ENCODE peak calls at places on chromosomes 11 and 22, in nine cellular contexts. J is GM12865; W is progenitor cell of endocrine pancreas; H is activated CD4-positive, alpha-beta T cell treated with anti-CD3 and anti-CD28 coated beads for 24 hours; A is ecto neural progenitor cell; L is glutamatergic neuron; D is A172; T is AG04449; Q is coronary artery. E is an unnamed sample.

GRCh38 chr11:69914286-69915150 is 95.3 kb upstream of the FGF3 start:
- DNase-seq in J (no peak), W (no peak), H (no peak), A (peak; percentile 43), L (peak; percentile 14), D (no peak), T (no peak), Q (peak; percentile 72), E (no peak)

GRCh38 chr22:43800970-43801369 is 11.1 kb downstream of the EFCAB6 start:
- DNase-seq in J (no peak), W (no peak), H (no peak), A (no peak), L (no peak), D (no peak), T (no peak), Q (no peak), E (no peak)

GRCh38 chr11:72160319-72160718 is 24.8 kb downstream of the FOLR3 start:
- DNase-seq in J (no peak), W (no peak), H (no peak), A (no peak), L (no peak), D (no peak), T (no peak), Q (no peak), E (no peak)

GRCh38 chr11:114218508-114218907 is 77.7 kb upstream of the NNMT start:
- DNase-seq in J (no peak), W (no peak), H (no peak), A (no peak), L (no peak), D (no peak), T (no peak), Q (no peak), E (no peak)

GRCh38 chr22:45308624-45309421 is 911 bp upstream of the FAM118A start:
- DNase-seq in J (peak; percentile 21), W (no peak), H (no peak), A (no peak), L (no peak), D (no peak), T (no peak), Q (no peak), E (no peak)

GRCh38 chr11:125679397-125679796 is 1.2 kb downstream of the ACRV1 start:
- DNase-seq in J (no peak), W (no peak), H (no peak), A (no peak), L (no peak), D (no peak), T (no peak), Q (no peak), E (no peak)

GRCh38 chr11:19321351-19321750 is 80.6 kb upstream of the E2F8 start:
- DNase-seq in J (no peak), W (no peak), H (no peak), A (no peak), L (no peak), D (no peak), T (no peak), Q (no peak), E (no peak)

GRCh38 chr11:128835741-128836410 is 31.2 kb downstream of the KCNJ1 start:
- DNase-seq in J (no peak), W (no peak), H (no peak), A (no peak), L (no peak), D (peak; percentile 21), T (no peak), Q (no peak), E (no peak)

GRCh38 chr11:66880484-66881211 is 23.8 kb downstream of the LRFN4 start:
- DNase-seq in J (no peak), W (no peak), H (no peak), A (no peak), L (peak; percentile 26), D (no peak), T (no peak), Q (no peak), E (no peak)

GRCh38 chr11:112292785-112293407 is 32.2 kb upstream of the PLET1 start:
- DNase-seq in J (no peak), W (no peak), H (no peak), A (no peak), L (no peak), D (peak; percentile 82), T (peak; percentile 91), Q (no peak), E (no peak)

GRCh38 chr11:95544095-95544795 is 245.3 kb downstream of the FAM76B start:
- DNase-seq in J (no peak), W (no peak), H (no peak), A (no peak), L (no peak), D (no peak), T (peak; percentile 17), Q (no peak), E (no peak)

GRCh38 chr22:22730655-22731373 is 86.4 kb downstream of the GGTLC2 start:
- DNase-seq in J (no peak), W (no peak), H (no peak), A (no peak), L (no peak), D (no peak), T (no peak), Q (no peak), E (peak; percentile 55)

GRCh38 chr22:31119026-31119717 is 3.6 kb upstream of the INPP5J start:
- DNase-seq in J (no peak), W (no peak), H (no peak), A (no peak), L (no peak), D (no peak), T (no peak), Q (no peak), E (no peak)

GRCh38 chr11:6618117-6619020 is 853 bp downstream of the TPP1 start:
- DNase-seq in J (peak; percentile 48), W (no peak), H (no peak), A (no peak), L (no peak), D (peak; percentile 61), T (no peak), Q (no peak), E (no peak)

GRCh38 chr11:7077101-7077500 is 11.7 kb upstream of the RBMXL2 start:
- DNase-seq in J (no peak), W (no peak), H (no peak), A (peak; percentile 59), L (no peak), D (no peak), T (no peak), Q (no peak), E (no peak)

GRCh38 chr11:61952882-61953281 is 2.7 kb downstream of the BEST1 start:
- DNase-seq in J (no peak), W (no peak), H (no peak), A (no peak), L (no peak), D (no peak), T (no peak), Q (no peak), E (no peak)